ENCODE peak calls at places on chromosomes 16 and 17, in four cellular contexts. L is GM12878, B is HepG2, R is K562. P is an unnamed sample.

GRCh38 chr17:56593741-56594527 is 435 bp downstream of the NOG start:
- DNase-seq in L (no peak), B (peak; percentile 13), R (no peak), P (peak; percentile 62)

GRCh38 chr16:88669986-88670385 is 7.1 kb upstream of the MVD start:
- DNase-seq in L (no peak), B (no peak), R (no peak), P (no peak)

GRCh38 chr16:69893086-69893485 is 58.0 kb upstream of the CLEC18A start:
- DNase-seq in L (no peak), B (no peak), R (no peak), P (no peak)

GRCh38 chr16:89431158-89431584 is 59.2 kb downstream of the ANKRD11 start:
- DNase-seq in L (no peak), B (no peak), R (no peak), P (no peak)

GRCh38 chr17:28963212-28963611 is 11.9 kb upstream of the PHF12 start:
- DNase-seq in L (no peak), B (no peak), R (no peak), P (no peak)

GRCh38 chr17:34580685-34581445 is 1.5 kb downstream of the TMEM132E start:
- DNase-seq in L (no peak), B (no peak), R (peak; percentile 22), P (peak; percentile 51)

GRCh38 chr17:71142333-71142732 is 973.0 kb downstream of the KCNJ2 start:
- DNase-seq in L (no peak), B (no peak), R (no peak), P (no peak)

GRCh38 chr17:43418441-43419374 is 19.9 kb downstream of the ARL4D start:
- DNase-seq in L (no peak), B (peak; percentile 56), R (peak; percentile 21), P (no peak)

GRCh38 chr17:55285340-55286301 is 20.9 kb downstream of the HLF start:
- DNase-seq in L (no peak), B (peak; percentile 99), R (no peak), P (no peak)

GRCh38 chr17:78629436-78629995 is 52.3 kb upstream of the DNAH17 start:
- DNase-seq in L (no peak), B (no peak), R (no peak), P (no peak)

GRCh38 chr16:49727611-49728010 is 128.3 kb downstream of the ZNF423 start:
- DNase-seq in L (no peak), B (no peak), R (no peak), P (no peak)

GRCh38 chr17:63222655-63223054 is 223.5 kb downstream of the CYB561 start:
- DNase-seq in L (no peak), B (no peak), R (no peak), P (no peak)

GRCh38 chr17:49450735-49451134 is 36.1 kb upstream of the PHB1 start:
- DNase-seq in L (no peak), B (no peak), R (no peak), P (no peak)

GRCh38 chr17:6591599-6592158 is 35.3 kb upstream of the PITPNM3 start:
- DNase-seq in L (no peak), B (peak; percentile 22), R (no peak), P (no peak)
- TF ChIP-seq CBFB in L (no peak), B (no peak), R (no peak), P (no peak)

GRCh38 chr17:40490289-40490853 is 11.1 kb downstream of the TNS4 start:
- DNase-seq in L (no peak), B (no peak), R (peak; percentile 32), P (peak; percentile 46)
- TF ChIP-seq CBFB in L (no peak), B (no peak), R (no peak), P (no peak)

DNA sequence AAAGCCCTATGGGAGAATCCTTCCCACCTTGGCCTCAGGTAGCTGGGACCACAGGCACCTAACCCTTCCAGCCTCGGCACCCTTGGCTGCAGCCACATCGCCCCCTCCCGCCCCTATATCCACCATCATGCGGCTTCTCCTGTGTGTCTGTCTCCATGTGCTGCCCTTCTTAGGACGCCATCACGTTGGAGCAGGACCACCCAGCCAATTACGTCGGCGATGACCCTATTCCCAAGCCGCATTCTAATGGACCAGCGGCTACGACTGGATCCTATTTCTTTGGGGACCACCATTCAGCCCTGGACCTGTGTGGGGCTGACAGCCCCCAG is 3.3 kb upstream of the CCDC57 start:
- DNase-seq in L (no peak), B (no peak), R (no peak), P (no peak)
- TF ChIP-seq CBFB in L (no peak), B (peak; percentile 11), R (no peak), P (no peak)

GRCh38 chr16:13919683-13920509 is at the start of gene ERCC4:
- DNase-seq in L (peak; percentile 96), B (peak; percentile 100), R (peak; percentile 97), P (peak; percentile 100)

GRCh38 chr16:13920510-13920818 is 510 bp downstream of the ERCC4 start:
- DNase-seq in L (no peak), B (no peak), R (no peak), P (no peak)

GRCh38 chr16:13921328-13921727 is 1.4 kb downstream of the ERCC4 start:
- DNase-seq in L (no peak), B (no peak), R (no peak), P (no peak)

GRCh38 chr16:13915033-13915635 is 4.8 kb upstream of the ERCC4 start:
- DNase-seq in L (no peak), B (peak; percentile 45), R (no peak), P (no peak)

GRCh38 chr16:13919330-13919682 is 648 bp upstream of the ERCC4 start:
- DNase-seq in L (no peak), B (peak; percentile 70), R (peak; percentile 52), P (no peak)
- TF ChIP-seq CBFB in L (no peak), B (no peak), R (no peak), P (no peak)